ENCODE peak calls at places on chromosomes 2 and 18, in six cellular contexts. One of them, this sample, is unnamed.

GRCh38 chr2:47223980-47224379 is 68.9 kb upstream of the STPG4 start:
- DNase-seq in ACHN: no peak
- DNase-seq in HFFc6: peak
- DNase-seq in pons: no peak
- DNase-seq in cardiac fibroblast: no peak
- DNase-seq in EL: peak
- DNase-seq in this sample: no peak

GRCh38 chr2:24909555-24910177 is 10.4 kb downstream of the ADCY3 start:
- DNase-seq in ACHN: no peak
- DNase-seq in HFFc6: peak
- DNase-seq in pons: no peak
- DNase-seq in cardiac fibroblast: no peak
- DNase-seq in EL: peak
- DNase-seq in this sample: no peak

GRCh38 chr2:133658020-133658903 is 90.0 kb upstream of the NCKAP5 start:
- DNase-seq in ACHN: no peak
- DNase-seq in HFFc6: no peak
- DNase-seq in pons: no peak
- DNase-seq in cardiac fibroblast: no peak
- DNase-seq in EL: peak
- DNase-seq in this sample: no peak

GRCh38 chr2:47488870-47489584 is 86.1 kb downstream of the MSH2 start:
- DNase-seq in ACHN: peak
- DNase-seq in HFFc6: peak
- DNase-seq in pons: no peak
- DNase-seq in cardiac fibroblast: peak
- DNase-seq in EL: peak
- DNase-seq in this sample: no peak

GRCh38 chr2:217743407-217743806 is 259.4 kb downstream of the TNS1 start:
- DNase-seq in ACHN: no peak
- DNase-seq in HFFc6: no peak
- DNase-seq in pons: no peak
- DNase-seq in cardiac fibroblast: no peak
- DNase-seq in EL: no peak
- DNase-seq in this sample: no peak

GRCh38 chr2:48479923-48480322 is 50.0 kb upstream of the STON1 start:
- DNase-seq in ACHN: no peak
- DNase-seq in HFFc6: no peak
- DNase-seq in pons: no peak
- DNase-seq in cardiac fibroblast: no peak
- DNase-seq in EL: no peak
- DNase-seq in this sample: peak

GRCh38 chr2:57080035-57080434 is 896.2 kb downstream of the CCDC85A start:
- DNase-seq in ACHN: no peak
- DNase-seq in HFFc6: peak
- DNase-seq in pons: no peak
- DNase-seq in cardiac fibroblast: no peak
- DNase-seq in EL: peak
- DNase-seq in this sample: no peak

GRCh38 chr2:27715318-27716165 is 51.9 kb downstream of the SLC4A1AP start:
- DNase-seq in ACHN: peak
- DNase-seq in HFFc6: peak
- DNase-seq in pons: no peak
- DNase-seq in cardiac fibroblast: peak
- DNase-seq in EL: peak
- DNase-seq in this sample: peak

GRCh38 chr2:226378733-226379132 is 420.9 kb downstream of the IRS1 start:
- DNase-seq in ACHN: no peak
- DNase-seq in HFFc6: peak
- DNase-seq in pons: no peak
- DNase-seq in cardiac fibroblast: peak
- DNase-seq in EL: no peak
- DNase-seq in this sample: no peak

GRCh38 chr2:152718047-152718908 is at the start of gene ARL6IP6:
- DNase-seq in ACHN: peak
- DNase-seq in HFFc6: peak
- DNase-seq in pons: peak
- DNase-seq in cardiac fibroblast: peak
- DNase-seq in EL: peak
- DNase-seq in this sample: peak

GRCh38 chr18:22185723-22186386 is 16.5 kb downstream of the GATA6 start:
- DNase-seq in ACHN: no peak
- DNase-seq in HFFc6: no peak
- DNase-seq in pons: no peak
- DNase-seq in cardiac fibroblast: no peak
- DNase-seq in EL: no peak
- DNase-seq in this sample: no peak

GRCh38 chr18:26458526-26459232 is 89.7 kb downstream of the KCTD1 start:
- DNase-seq in ACHN: no peak
- DNase-seq in HFFc6: peak
- DNase-seq in pons: no peak
- DNase-seq in cardiac fibroblast: peak
- DNase-seq in EL: peak
- DNase-seq in this sample: no peak

GRCh38 chr2:28716265-28716865 is 35.3 kb upstream of the PPP1CB start:
- DNase-seq in ACHN: peak
- DNase-seq in HFFc6: peak
- DNase-seq in pons: peak
- DNase-seq in cardiac fibroblast: peak
- DNase-seq in EL: peak
- DNase-seq in this sample: peak

GRCh38 chr2:20513946-20514345 is 67.1 kb downstream of the RHOB start:
- DNase-seq in ACHN: no peak
- DNase-seq in HFFc6: no peak
- DNase-seq in pons: no peak
- DNase-seq in cardiac fibroblast: no peak
- DNase-seq in EL: no peak
- DNase-seq in this sample: no peak

GRCh38 chr2:239802101-239802649 is 223.0 kb downstream of the NDUFA10 start:
- DNase-seq in ACHN: no peak
- DNase-seq in HFFc6: no peak
- DNase-seq in pons: no peak
- DNase-seq in cardiac fibroblast: no peak
- DNase-seq in EL: no peak
- DNase-seq in this sample: peak

GRCh38 chr2:226603606-226604005 is 196.0 kb downstream of the IRS1 start:
- DNase-seq in ACHN: no peak
- DNase-seq in HFFc6: no peak
- DNase-seq in pons: no peak
- DNase-seq in cardiac fibroblast: no peak
- DNase-seq in EL: no peak
- DNase-seq in this sample: no peak

GRCh38 chr2:69196327-69197117 is 183.5 kb downstream of the ANTXR1 start:
- DNase-seq in ACHN: peak
- DNase-seq in HFFc6: peak
- DNase-seq in pons: no peak
- DNase-seq in cardiac fibroblast: peak
- DNase-seq in EL: peak
- DNase-seq in this sample: no peak

GRCh38 chr18:75678662-75679061 is 251.2 kb upstream of the SMIM21 start:
- DNase-seq in ACHN: no peak
- DNase-seq in HFFc6: no peak
- DNase-seq in pons: no peak
- DNase-seq in cardiac fibroblast: peak
- DNase-seq in EL: no peak
- DNase-seq in this sample: no peak

GRCh38 chr2:86298411-86299390 is 38.7 kb downstream of the REEP1 start:
- DNase-seq in ACHN: peak
- DNase-seq in HFFc6: peak
- DNase-seq in pons: peak
- DNase-seq in cardiac fibroblast: peak
- DNase-seq in EL: peak
- DNase-seq in this sample: peak

GRCh38 chr2:84631047-84631446 is 114.7 kb downstream of the DNAH6 start:
- DNase-seq in ACHN: peak
- DNase-seq in HFFc6: peak
- DNase-seq in pons: peak
- DNase-seq in cardiac fibroblast: peak
- DNase-seq in EL: peak
- DNase-seq in this sample: peak

GRCh38 chr2:216942016-216942415 is 82.2 kb upstream of the TNP1 start:
- DNase-seq in ACHN: no peak
- DNase-seq in HFFc6: no peak
- DNase-seq in pons: no peak
- DNase-seq in cardiac fibroblast: no peak
- DNase-seq in EL: no peak
- DNase-seq in this sample: no peak

GRCh38 chr2:184524551-184525382 is 73.6 kb upstream of the ZNF804A start:
- DNase-seq in ACHN: no peak
- DNase-seq in HFFc6: no peak
- DNase-seq in pons: no peak
- DNase-seq in cardiac fibroblast: no peak
- DNase-seq in EL: no peak
- DNase-seq in this sample: no peak

GRCh38 chr2:195671563-195671962 is 14.5 kb downstream of the SLC39A10 start:
- DNase-seq in ACHN: no peak
- DNase-seq in HFFc6: no peak
- DNase-seq in pons: no peak
- DNase-seq in cardiac fibroblast: no peak
- DNase-seq in EL: no peak
- DNase-seq in this sample: no peak

GRCh38 chr2:144509001-144509545 is 10.8 kb downstream of the ZEB2 start:
- DNase-seq in ACHN: peak
- DNase-seq in HFFc6: no peak
- DNase-seq in pons: peak
- DNase-seq in cardiac fibroblast: peak
- DNase-seq in EL: no peak
- DNase-seq in this sample: no peak

GRCh38 chr18:14949800-14950415 is 201.9 kb downstream of the ANKRD30B start:
- DNase-seq in ACHN: no peak
- DNase-seq in HFFc6: no peak
- DNase-seq in pons: no peak
- DNase-seq in cardiac fibroblast: no peak
- DNase-seq in EL: no peak
- DNase-seq in this sample: no peak

GRCh38 chr18:35581555-35582309 is at the start of gene GALNT1:
- DNase-seq in ACHN: peak
- DNase-seq in HFFc6: no peak
- DNase-seq in pons: no peak
- DNase-seq in cardiac fibroblast: peak
- DNase-seq in EL: peak
- DNase-seq in this sample: peak

GRCh38 chr18:32308493-32309120 is 118.8 kb downstream of the MEP1B start:
- DNase-seq in ACHN: peak
- DNase-seq in HFFc6: peak
- DNase-seq in pons: no peak
- DNase-seq in cardiac fibroblast: peak
- DNase-seq in EL: peak
- DNase-seq in this sample: no peak

GRCh38 chr2:30721668-30722647 is 85.3 kb downstream of the CAPN13 start:
- DNase-seq in ACHN: no peak
- DNase-seq in HFFc6: no peak
- DNase-seq in pons: no peak
- DNase-seq in cardiac fibroblast: no peak
- DNase-seq in EL: no peak
- DNase-seq in this sample: no peak

GRCh38 chr2:138902239-138902871 is 122.2 kb upstream of the NXPH2 start:
- DNase-seq in ACHN: no peak
- DNase-seq in HFFc6: no peak
- DNase-seq in pons: no peak
- DNase-seq in cardiac fibroblast: no peak
- DNase-seq in EL: no peak
- DNase-seq in this sample: no peak

GRCh38 chr2:232986155-232986554 is 26.9 kb downstream of the NGEF start:
- DNase-seq in ACHN: no peak
- DNase-seq in HFFc6: no peak
- DNase-seq in pons: no peak
- DNase-seq in cardiac fibroblast: no peak
- DNase-seq in EL: no peak
- DNase-seq in this sample: no peak

GRCh38 chr18:49846263-49846662 is 32.9 kb upstream of the ACAA2 start:
- DNase-seq in ACHN: no peak
- DNase-seq in HFFc6: peak
- DNase-seq in pons: no peak
- DNase-seq in cardiac fibroblast: peak
- DNase-seq in EL: peak
- DNase-seq in this sample: no peak

GRCh38 chr2:200125463-200125862 is 170.1 kb downstream of the MAIP1 start:
- DNase-seq in ACHN: no peak
- DNase-seq in HFFc6: no peak
- DNase-seq in pons: no peak
- DNase-seq in cardiac fibroblast: no peak
- DNase-seq in EL: no peak
- DNase-seq in this sample: no peak

GRCh38 chr2:108392029-108392428 is 14.3 kb downstream of the SULT1C4 start:
- DNase-seq in ACHN: no peak
- DNase-seq in HFFc6: no peak
- DNase-seq in pons: no peak
- DNase-seq in cardiac fibroblast: no peak
- DNase-seq in EL: no peak
- DNase-seq in this sample: no peak

GRCh38 chr2:213266421-213266820 is 17.8 kb upstream of the SPAG16 start:
- DNase-seq in ACHN: no peak
- DNase-seq in HFFc6: no peak
- DNase-seq in pons: no peak
- DNase-seq in cardiac fibroblast: no peak
- DNase-seq in EL: no peak
- DNase-seq in this sample: no peak

GRCh38 chr18:22009242-22009641 is 160.1 kb upstream of the GATA6 start:
- DNase-seq in ACHN: no peak
- DNase-seq in HFFc6: no peak
- DNase-seq in pons: no peak
- DNase-seq in cardiac fibroblast: no peak
- DNase-seq in EL: no peak
- DNase-seq in this sample: no peak

This sample was measured in G401.